ENCODE peak calls at places on chromosomes 1 and 21, in four cellular contexts. O, S, K and W are unnamed samples.

GRCh38 chr1:164638506-164639202 is 79.7 kb downstream of the PBX1 start:
- DNase-seq in K (no peak), O (no peak), S (no peak), W (no peak)

GRCh38 chr1:211833174-211833820 is 2.7 kb upstream of the LPGAT1 start:
- DNase-seq in S (no peak), O (no peak), K (no peak), W (peak)

GRCh38 chr21:31509108-31510017 is 150.1 kb upstream of the SOD1 start:
- DNase-seq in O (peak), K (peak), S (no peak), W (peak)

GRCh38 chr1:163897401-163898169 is 575.8 kb downstream of the NUF2 start:
- DNase-seq in O (peak), S (peak), K (no peak), W (no peak)

GRCh38 chr1:9809122-9809521 is 14.6 kb downstream of the CLSTN1 start:
- DNase-seq in K (no peak), S (no peak), O (no peak), W (no peak)

GRCh38 chr1:61953790-61954150 is 211.5 kb downstream of the PATJ start:
- DNase-seq in S (no peak), K (no peak), O (no peak), W (no peak)

GRCh38 chr1:5911157-5911556 is 81.1 kb downstream of the NPHP4 start:
- DNase-seq in O (no peak), S (no peak), K (no peak), W (peak)

GRCh38 chr1:4050998-4051397 is 150.9 kb upstream of the C1orf174 start:
- DNase-seq in S (no peak), K (no peak), O (no peak), W (no peak)

GRCh38 chr1:109877320-109877771 is 33.3 kb upstream of the CSF1 start:
- DNase-seq in S (peak), K (no peak), O (peak), W (no peak)